ENCODE peak calls at places on chromosomes 4 and X, in ten cellular contexts. H, W, K, M, I, B, J, Y, C and X are unnamed samples.

GRCh38 chrX:50967734-50968133 is 57.2 kb downstream of the BMP15 start:
- DNase-seq in W (no peak), M (peak; percentile 74), I (no peak), B (no peak), C (no peak), J (no peak), H (no peak), K (no peak), Y (no peak), X (no peak)

GRCh38 chr4:75723117-75723801 is 1.1 kb upstream of the USO1 start:
- DNase-seq in Y (no peak), I (no peak), K (no peak), M (peak; percentile 84), C (peak; percentile 26), H (no peak), J (no peak), W (no peak), B (no peak), X (no peak)

GRCh38 chr4:48175806-48176205 is 41.8 kb upstream of the TXK start:
- DNase-seq in M (peak; percentile 37), I (no peak), W (no peak), B (no peak), K (no peak), J (no peak), Y (no peak), H (no peak), C (no peak), X (no peak)

GRCh38 chrX:53595266-53595810 is 91.2 kb downstream of the HUWE1 start:
- DNase-seq in K (no peak), C (no peak), H (no peak), I (peak; percentile 69), J (no peak), Y (no peak), B (no peak), M (no peak), W (no peak), X (no peak)

GRCh38 chrX:31272472-31272775 is 200.6 kb upstream of the FTHL17 start:
- DNase-seq in C (no peak), Y (no peak), K (no peak), J (no peak), W (no peak), H (no peak), I (no peak), M (no peak), B (no peak), X (no peak)

GRCh38 chrX:78124304-78124703 is 15.1 kb downstream of the TAF9B start:
- DNase-seq in H (no peak), W (no peak), M (no peak), Y (no peak), I (peak; percentile 11), J (no peak), B (no peak), K (no peak), C (no peak), X (no peak)

GRCh38 chr4:1082215-1083182 is 30.9 kb downstream of the RNF212 start:
- DNase-seq in C (no peak), I (peak; percentile 93), Y (peak; percentile 95), B (no peak), K (peak; percentile 94), M (peak; percentile 98), W (no peak), J (peak; percentile 90), H (no peak), X (peak; percentile 51)

GRCh38 chr4:54099287-54099958 is 540 bp upstream of the GSX2 start:
- DNase-seq in I (no peak), M (no peak), W (no peak), B (no peak), C (no peak), K (no peak), H (no peak), J (no peak), Y (no peak), X (no peak)

GRCh38 chr4:148196168-148196567 is 246.0 kb downstream of the NR3C2 start:
- DNase-seq in J (no peak), H (no peak), I (peak; percentile 88), B (no peak), W (no peak), C (no peak), Y (no peak), M (no peak), K (no peak), X (no peak)

GRCh38 chr4:86451560-86452322 is 91.9 kb upstream of the MAPK10 start:
- DNase-seq in J (no peak), H (no peak), K (no peak), I (no peak), M (peak; percentile 35), Y (no peak), B (no peak), W (no peak), C (no peak), X (no peak)

GRCh38 chr4:17788956-17789355 is 7.5 kb upstream of the FAM184B start:
- DNase-seq in J (no peak), Y (no peak), W (no peak), H (no peak), M (peak; percentile 47), K (no peak), B (no peak), C (no peak), I (no peak), X (no peak)

GRCh38 chrX:81779701-81780100 is 577.8 kb downstream of the SH3BGRL start:
- DNase-seq in M (no peak), H (no peak), K (no peak), Y (no peak), C (no peak), I (no peak), B (no peak), J (no peak), W (no peak), X (no peak)

GRCh38 chrX:32673193-32673592 is 538.2 kb downstream of the DMD start:
- DNase-seq in K (no peak), H (no peak), I (no peak), W (no peak), M (no peak), C (no peak), B (no peak), Y (no peak), J (no peak), X (no peak)

GRCh38 chr4:126664839-126665238 is 967.9 kb upstream of the INTU start:
- DNase-seq in I (no peak), M (no peak), B (no peak), H (no peak), W (no peak), J (no peak), K (no peak), Y (no peak), C (no peak), X (no peak)

GRCh38 chrX:32893751-32894150 is 317.6 kb downstream of the DMD start:
- DNase-seq in H (no peak), K (no peak), M (peak; percentile 4), Y (no peak), C (no peak), J (no peak), W (no peak), B (no peak), I (no peak), X (no peak)

GRCh38 chr4:56906534-56906933 is 1.2 kb upstream of the REST start:
- DNase-seq in Y (no peak), C (no peak), W (no peak), M (no peak), B (no peak), J (no peak), K (no peak), H (no peak), I (peak; percentile 19), X (no peak)

GRCh38 chr4:128384091-128384520 is 96.5 kb upstream of the PGRMC2 start:
- DNase-seq in K (no peak), M (no peak), B (no peak), H (no peak), I (no peak), J (no peak), W (no peak), C (peak; percentile 92), Y (no peak), X (no peak)